ENCODE peak calls at places on chromosome 21, in seven cellular contexts. I is T-helper 1 cell, S is NCI-H2081, E is amygdala, C is NCI-H1436, U is transverse colon, V is AG09309. A is an unnamed sample.

GRCh38 chr21:36397606-36398005 is 12.4 kb downstream of the CHAF1B start:
- DNase-seq in E (no peak), I (no peak), S (no peak), U (no peak), V (no peak), C (no peak), A (no peak)

GRCh38 chr21:38036016-38036415 is 119.8 kb upstream of the KCNJ6 start:
- DNase-seq in V (no peak), C (no peak), S (no peak), E (no peak), U (no peak), I (no peak), A (no peak)

GRCh38 chr21:43767498-43767979 is 8.6 kb downstream of the CSTB start:
- DNase-seq in V (no peak), E (no peak), S (no peak), I (no peak), C (no peak), U (no peak), A (no peak)

GRCh38 chr21:45260191-45260795 is 27.4 kb downstream of the POFUT2 start:
- DNase-seq in C (no peak), I (no peak), S (no peak), U (no peak), E (no peak), V (no peak), A (no peak)

GRCh38 chr21:33931799-33932390 is 16.3 kb upstream of the ATP5PO start:
- DNase-seq in E (no peak), U (no peak), C (no peak), S (no peak), V (no peak), I (peak), A (no peak)

GRCh38 chr21:15774590-15774989 is 44.8 kb downstream of the USP25 start:
- DNase-seq in U (no peak), C (no peak), I (no peak), S (no peak), E (no peak), V (peak), A (no peak)

GRCh38 chr21:45010096-45010495 is 64.3 kb upstream of the ADARB1 start:
- DNase-seq in V (no peak), C (no peak), E (no peak), U (no peak), S (no peak), I (no peak), A (no peak)

GRCh38 chr21:45920824-45921600 is 60.6 kb upstream of the COL6A1 start:
- DNase-seq in U (no peak), I (no peak), V (no peak), S (no peak), E (no peak), C (no peak), A (no peak)

GRCh38 chr21:31117046-31117916 is 79.0 kb upstream of the KRTAP19-8 start:
- DNase-seq in U (no peak), V (peak), E (no peak), C (no peak), S (no peak), I (peak), A (no peak)

GRCh38 chr21:37193676-37194075 is 73.5 kb downstream of the VPS26C start:
- DNase-seq in I (no peak), V (no peak), S (no peak), U (no peak), E (no peak), C (no peak), A (no peak)

GRCh38 chr21:26177187-26177586 is 6.6 kb upstream of the APP start:
- DNase-seq in C (no peak), E (peak), V (no peak), I (no peak), S (no peak), U (no peak), A (no peak)